ENCODE peak calls at places on chromosomes 11 and 22, in seven cellular contexts. U is iPS-NIHi11; V is activated naive CD8-positive, alpha-beta T cell treated with anti-CD3 and anti-CD28 coated beads for 36 hours; C is activated CD4-positive, alpha-beta T cell treated with anti-CD3 and anti-CD28 coated beads, Interleukin-2, amount 10 ng/mL, durations not matched to agents 7 days and 5 days; Q is glutamatergic neuron; D is EL; L is NCI-H1105. W is an unnamed sample.
A peak's percentile ranks its signal among the peaks of the same experiment; 100 is the strongest.

GRCh38 chr22:22343603-22344276 is 99.2 kb downstream of the VPREB1 start:
- DNase-seq in V (no peak), D (no peak), L (no peak), Q (no peak), C (no peak), U (no peak), W (no peak)

GRCh38 chr22:46245515-46245914 is 4.6 kb downstream of the CDPF1 start:
- DNase-seq in C (no peak), L (peak; percentile 32), Q (no peak), V (no peak), D (no peak), U (no peak), W (no peak)

GRCh38 chr11:114215871-114216803 is 80.1 kb upstream of the NNMT start:
- DNase-seq in D (no peak), L (no peak), Q (no peak), V (no peak), U (no peak), C (no peak), W (no peak)

GRCh38 chr11:50078001-50078400 is 45.3 kb downstream of the OR4C45 start:
- DNase-seq in D (no peak), L (no peak), V (no peak), U (no peak), C (no peak), Q (no peak), W (no peak)

GRCh38 chr11:62487698-62488551 is 58.7 kb downstream of the AHNAK start:
- DNase-seq in Q (no peak), V (no peak), U (no peak), C (no peak), L (peak; percentile 68), D (no peak), W (no peak)

GRCh38 chr11:107752954-107753822 is 41.3 kb upstream of the SLN start:
- DNase-seq in D (no peak), V (no peak), Q (no peak), U (no peak), C (no peak), L (no peak), W (no peak)

GRCh38 chr11:110952150-110952549 is 239.9 kb upstream of the ARHGAP20 start:
- DNase-seq in Q (no peak), U (no peak), D (no peak), V (no peak), L (no peak), C (no peak), W (no peak)

GRCh38 chr11:12017865-12018453 is 9.5 kb upstream of the DKK3 start:
- DNase-seq in U (no peak), L (no peak), D (no peak), V (no peak), C (no peak), Q (no peak), W (no peak)

GRCh38 chr11:119935341-119935925 is 202.5 kb downstream of the TRIM29 start:
- DNase-seq in L (no peak), D (no peak), Q (no peak), U (no peak), V (no peak), C (no peak), W (no peak)

GRCh38 chr11:84249344-84250135 is 963.4 kb upstream of the CCDC90B start:
- DNase-seq in U (no peak), V (no peak), C (no peak), D (no peak), L (no peak), Q (no peak), W (no peak)